ENCODE peak calls at places on chromosomes 11 and 22, in seven cellular contexts. C is transverse colon, T is endodermal cell, M is spleen, F is brain microvascular endothelial cell, L is colonic mucosa, X is psoas muscle. U is an unnamed sample.

GRCh38 chr22:20552450-20552894 is 45.1 kb downstream of the MED15 start:
- DNase-seq in C (peak; percentile 52), T (no peak), M (peak; percentile 74), F (peak; percentile 40), L (peak; percentile 49), X (peak; percentile 93), U (no peak)

GRCh38 chr22:30057375-30057774 is 22.9 kb upstream of the HORMAD2 start:
- DNase-seq in C (no peak), T (no peak), M (no peak), F (no peak), L (no peak), X (no peak), U (no peak)

GRCh38 chr22:42930810-42931420 is 73.8 kb upstream of the ARFGAP3 start:
- DNase-seq in C (no peak), T (peak; percentile 69), M (peak; percentile 73), F (peak; percentile 40), L (no peak), X (peak; percentile 39), U (peak; percentile 26)

GRCh38 chr22:44329179-44329796 is 16.5 kb upstream of the SHISAL1 start:
- DNase-seq in C (peak; percentile 44), T (no peak), M (no peak), F (no peak), L (no peak), X (no peak), U (no peak)

GRCh38 chr22:42280140-42280539 is 9.7 kb upstream of the TCF20 start:
- DNase-seq in C (no peak), T (no peak), M (peak; percentile 44), F (no peak), L (no peak), X (no peak), U (no peak)

GRCh38 chr11:95832763-95833162 is 42.5 kb downstream of the CEP57 start:
- DNase-seq in C (no peak), T (no peak), M (no peak), F (no peak), L (no peak), X (no peak), U (no peak)

GRCh38 chr11:117199916-117200812 is 994 bp downstream of the TAGLN start:
- DNase-seq in C (no peak), T (peak; percentile 68), M (no peak), F (no peak), L (no peak), X (no peak), U (no peak)

GRCh38 chr22:26245001-26245400 is 75.7 kb downstream of the SEZ6L start:
- DNase-seq in C (no peak), T (no peak), M (no peak), F (no peak), L (no peak), X (no peak), U (no peak)

GRCh38 chr11:64522036-64522435 is 69.0 kb upstream of the SLC22A12 start:
- DNase-seq in C (no peak), T (no peak), M (peak; percentile 32), F (no peak), L (no peak), X (no peak), U (no peak)

GRCh38 chr11:128757886-128758612 is 64.2 kb downstream of the FLI1 start:
- DNase-seq in C (peak; percentile 46), T (no peak), M (peak; percentile 80), F (no peak), L (no peak), X (no peak), U (no peak)

GRCh38 chr11:47071341-47071740 is 105.3 kb downstream of the ARFGAP2 start:
- DNase-seq in C (no peak), T (no peak), M (no peak), F (no peak), L (no peak), X (no peak), U (no peak)

GRCh38 chr11:112467721-112468120 is 207.1 kb upstream of the PLET1 start:
- DNase-seq in C (no peak), T (no peak), M (no peak), F (no peak), L (no peak), X (peak; percentile 24), U (no peak)

GRCh38 chr22:50503475-50504145 is 3.9 kb downstream of the LMF2 start:
- DNase-seq in C (no peak), T (peak; percentile 58), M (no peak), F (no peak), L (no peak), X (no peak), U (no peak)

GRCh38 chr11:86695391-86695790 is 23.0 kb upstream of the ME3 start:
- DNase-seq in C (no peak), T (no peak), M (no peak), F (no peak), L (no peak), X (no peak), U (peak; percentile 6)

GRCh38 chr11:69012092-69013008 is 696 bp downstream of the MRGPRF start:
- DNase-seq in C (no peak), T (peak; percentile 73), M (peak; percentile 52), F (no peak), L (no peak), X (no peak), U (no peak)

GRCh38 chr11:60932605-60933346 is 8.5 kb downstream of the TMEM132A start:
- DNase-seq in C (no peak), T (peak; percentile 67), M (peak; percentile 69), F (no peak), L (no peak), X (no peak), U (no peak)

GRCh38 chr11:117443269-117444186 is 115.9 kb downstream of the CEP164 start:
- DNase-seq in C (peak; percentile 35), T (peak; percentile 94), M (peak; percentile 74), F (peak; percentile 26), L (peak; percentile 27), X (no peak), U (peak; percentile 27)

GRCh38 chr11:48063424-48063978 is 83.1 kb downstream of the PTPRJ start:
- DNase-seq in C (no peak), T (no peak), M (no peak), F (peak; percentile 87), L (no peak), X (peak; percentile 30), U (peak; percentile 26)

GRCh38 chr11:22669368-22669767 is 3.0 kb downstream of the GAS2 start:
- DNase-seq in C (no peak), T (no peak), M (no peak), F (no peak), L (no peak), X (no peak), U (no peak)

GRCh38 chr11:12797996-12798395 is 123.8 kb downstream of the TEAD1 start:
- DNase-seq in C (no peak), T (no peak), M (no peak), F (peak; percentile 32), L (no peak), X (no peak), U (no peak)

GRCh38 chr22:43013355-43014061 is 1.4 kb downstream of the PACSIN2 start:
- DNase-seq in C (no peak), T (no peak), M (no peak), F (no peak), L (peak; percentile 57), X (no peak), U (no peak)

GRCh38 chr11:62390727-62391126 is 28.1 kb upstream of the SCGB1A1 start:
- DNase-seq in C (no peak), T (no peak), M (no peak), F (no peak), L (no peak), X (no peak), U (no peak)

GRCh38 chr11:62390237-62390636 is 28.6 kb upstream of the SCGB1A1 start:
- DNase-seq in C (no peak), T (no peak), M (no peak), F (no peak), L (no peak), X (no peak), U (no peak)

GRCh38 chr11:62392944-62393628 is 25.7 kb upstream of the SCGB1A1 start:
- DNase-seq in C (no peak), T (no peak), M (no peak), F (no peak), L (no peak), X (no peak), U (peak; percentile 65)

GRCh38 chr11:62392506-62392905 is 26.3 kb upstream of the SCGB1A1 start:
- DNase-seq in C (no peak), T (no peak), M (no peak), F (no peak), L (no peak), X (no peak), U (no peak)

DNA sequence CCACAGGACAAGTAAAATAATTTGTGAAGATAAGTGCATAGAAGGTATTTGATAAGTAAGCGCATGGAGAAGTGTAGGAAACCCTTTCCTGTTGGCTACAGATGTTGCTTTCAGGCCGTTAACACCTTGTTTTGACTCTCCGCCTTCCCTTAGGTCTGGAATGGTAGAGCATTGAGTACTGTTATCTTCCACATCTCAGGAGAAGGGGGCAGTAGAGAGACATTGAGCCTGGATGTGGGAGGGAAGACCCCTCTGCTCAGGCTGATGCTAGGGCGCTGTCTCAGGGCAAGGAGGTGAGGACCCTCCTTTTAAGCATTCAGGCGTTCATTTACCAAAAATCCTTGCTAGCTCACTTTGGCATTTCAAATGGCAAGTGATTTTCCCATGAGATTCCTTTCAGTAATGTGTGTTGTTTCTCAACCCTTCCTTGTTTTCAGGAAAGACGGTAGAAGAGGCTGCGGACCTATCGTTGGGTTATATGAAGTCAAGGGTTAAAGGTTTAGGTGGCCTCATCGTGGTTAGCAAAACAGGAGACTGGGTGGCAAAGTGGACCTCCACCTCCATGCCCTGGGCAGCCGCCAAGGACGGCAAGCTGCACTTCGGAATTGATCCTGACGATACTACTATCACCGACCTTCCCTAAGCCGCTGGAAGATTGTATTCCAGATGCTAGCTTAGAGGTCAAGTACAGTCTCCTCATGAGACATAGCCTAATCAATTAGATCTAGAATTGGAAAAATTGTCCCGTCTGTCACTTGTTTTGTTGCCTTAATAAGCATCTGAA is 27.0 kb upstream of the SCGB1A1 start:
- DNase-seq in C (no peak), T (peak; percentile 77), M (peak; percentile 24), F (no peak), L (no peak), X (no peak), U (no peak)
- TF ChIP-seq CTCF in C (no peak), T (peak; percentile 74), M (no peak), F (peak; percentile 47), L (no peak), X (no peak), U (no peak)

GRCh38 chr22:39361495-39361894 is 11.7 kb downstream of the SYNGR1 start:
- DNase-seq in C (no peak), T (peak; percentile 50), M (no peak), F (no peak), L (no peak), X (no peak), U (no peak)
- H3K27ac ChIP-seq in C (no peak overlapping the region), T (no peak overlapping the region), M (no peak overlapping the region), F (no peak overlapping the region), L (no peak overlapping the region), X (no peak overlapping the region), U (no peak overlapping the region)

DNA sequence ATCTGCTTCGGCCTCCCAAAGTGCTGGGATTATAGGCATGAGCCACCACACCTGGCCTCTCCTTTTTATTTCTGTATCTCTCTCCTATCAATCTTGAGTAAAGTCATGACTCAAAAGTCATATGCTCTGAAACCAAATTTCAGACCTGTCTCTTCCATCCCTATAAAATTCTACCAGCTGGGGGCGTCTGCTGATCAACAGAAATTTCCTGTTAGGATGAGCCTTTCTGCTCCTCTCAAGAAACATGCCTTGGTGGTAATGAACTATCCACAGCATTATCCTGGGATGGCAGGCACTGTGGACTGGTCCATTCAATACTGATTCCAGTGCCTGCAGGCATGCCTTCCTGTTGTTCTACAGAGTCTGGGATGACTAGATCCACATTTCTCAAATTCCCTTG is 472.6 kb downstream of the NELL1 start:
- DNase-seq in C (no peak), T (peak; percentile 78), M (no peak), F (no peak), L (no peak), X (no peak), U (no peak)
- TF ChIP-seq CTCF in C (no peak), T (peak; percentile 79), M (no peak), F (no peak), L (no peak), X (no peak), U (no peak)

GRCh38 chr11:73554677-73555320 is 43.1 kb downstream of the FAM168A start:
- DNase-seq in C (no peak), T (no peak), M (no peak), F (no peak), L (no peak), X (no peak), U (no peak)
- H3K27ac ChIP-seq in C (no peak overlapping the region), T (no peak overlapping the region), M (no peak overlapping the region), F (no peak overlapping the region), L (no peak overlapping the region), X (no peak overlapping the region), U (no peak overlapping the region)

U was measured in RWPE1.